ENCODE peak calls at places on chromosomes 12 and 14, in seven cellular contexts. Q, Z, C, M, H, I and R are unnamed samples.

GRCh38 chr12:6652391-6652790 is 5.2 kb upstream of the ACRBP start:
- DNase-seq in Q (no peak), Z (no peak), C (no peak), M (no peak), H (no peak), I (peak; percentile 30), R (no peak)

GRCh38 chr12:65300067-65300466 is 21.6 kb downstream of the MSRB3 start:
- DNase-seq in Q (no peak), Z (no peak), C (no peak), M (no peak), H (no peak), I (no peak), R (no peak)

GRCh38 chr12:62530596-62530995 is 64.0 kb downstream of the MON2 start:
- DNase-seq in Q (no peak), Z (peak; percentile 63), C (no peak), M (no peak), H (no peak), I (no peak), R (no peak)

GRCh38 chr12:116537149-116537904 is 21.9 kb upstream of the MAP1LC3B2 start:
- DNase-seq in Q (no peak), Z (no peak), C (peak; percentile 13), M (no peak), H (no peak), I (no peak), R (no peak)

GRCh38 chr14:59055439-59056045 is 132.9 kb upstream of the DAAM1 start:
- DNase-seq in Q (peak; percentile 69), Z (peak; percentile 23), C (peak; percentile 17), M (no peak), H (peak; percentile 31), I (peak; percentile 32), R (no peak)

GRCh38 chr14:71711131-71711530 is 221.1 kb upstream of the RGS6 start:
- DNase-seq in Q (no peak), Z (no peak), C (no peak), M (no peak), H (no peak), I (no peak), R (no peak)

GRCh38 chr14:97408937-97409860 is 612.0 kb downstream of the VRK1 start:
- DNase-seq in Q (peak; percentile 33), Z (no peak), C (no peak), M (no peak), H (no peak), I (no peak), R (no peak)

GRCh38 chr12:46526231-46526630 is 153.7 kb upstream of the SLC38A2 start:
- DNase-seq in Q (no peak), Z (no peak), C (no peak), M (peak; percentile 38), H (no peak), I (no peak), R (no peak)

GRCh38 chr14:93056840-93057585 is 58.7 kb downstream of the ITPK1 start:
- DNase-seq in Q (no peak), Z (no peak), C (no peak), M (no peak), H (no peak), I (no peak), R (no peak)

GRCh38 chr12:124458992-124459851 is 108.2 kb downstream of the NCOR2 start:
- DNase-seq in Q (no peak), Z (no peak), C (no peak), M (no peak), H (no peak), I (no peak), R (no peak)

GRCh38 chr12:124456652-124457152 is 110.7 kb downstream of the NCOR2 start:
- DNase-seq in Q (no peak), Z (no peak), C (peak; percentile 61), M (no peak), H (no peak), I (no peak), R (peak; percentile 36)

GRCh38 chr12:124456133-124456651 is 111.2 kb downstream of the NCOR2 start:
- DNase-seq in Q (no peak), Z (no peak), C (no peak), M (no peak), H (no peak), I (no peak), R (no peak)

GRCh38 chr12:124458220-124458991 is 109.0 kb downstream of the NCOR2 start:
- DNase-seq in Q (no peak), Z (no peak), C (no peak), M (no peak), H (no peak), I (no peak), R (no peak)

GRCh38 chr12:124457287-124458219 is 109.9 kb downstream of the NCOR2 start:
- DNase-seq in Q (no peak), Z (no peak), C (peak; percentile 73), M (peak; percentile 92), H (no peak), I (no peak), R (peak; percentile 40)
- H3K4me3 ChIP-seq in Q (no peak overlapping the region), Z (no peak overlapping the region), C (peak overlapping the region; percentile 22), M (peak overlapping the region; percentile 54), H (no peak overlapping the region), I (no peak overlapping the region), R (no peak overlapping the region)

DNA sequence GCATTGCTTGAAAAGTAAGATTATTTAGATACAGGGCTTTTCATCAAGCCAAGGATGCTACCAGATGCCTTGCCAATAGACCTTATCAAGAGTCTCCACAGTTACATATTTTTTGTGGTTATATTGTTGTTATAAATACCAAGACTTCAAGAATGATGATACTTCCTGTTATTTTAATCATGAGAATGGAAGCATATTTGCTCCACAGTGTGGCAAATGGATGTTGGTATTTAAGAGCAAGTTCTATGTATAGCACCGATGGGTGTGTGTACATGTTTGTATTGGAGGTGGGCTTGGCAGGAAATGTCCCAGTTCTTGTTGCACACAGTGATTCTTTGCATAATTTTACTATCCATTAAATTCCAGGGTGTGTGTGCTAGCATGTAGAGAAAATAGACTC is 4.4 kb upstream of the NID2 start:
- DNase-seq in Q (no peak), Z (no peak), C (no peak), M (no peak), H (no peak), I (no peak), R (no peak)
- H3K4me1 ChIP-seq in Q (peaks cover 3% of the 10 kb centered on the region), Z (peaks cover 54% of the 10 kb centered on the region), C (peaks cover 8% of the 10 kb centered on the region), M (peaks cover 5% of the 10 kb centered on the region), H (peaks cover 33% of the 10 kb centered on the region), I (no peaks in the 10 kb centered on the region), R (peaks cover 17% of the 10 kb centered on the region)

DNA sequence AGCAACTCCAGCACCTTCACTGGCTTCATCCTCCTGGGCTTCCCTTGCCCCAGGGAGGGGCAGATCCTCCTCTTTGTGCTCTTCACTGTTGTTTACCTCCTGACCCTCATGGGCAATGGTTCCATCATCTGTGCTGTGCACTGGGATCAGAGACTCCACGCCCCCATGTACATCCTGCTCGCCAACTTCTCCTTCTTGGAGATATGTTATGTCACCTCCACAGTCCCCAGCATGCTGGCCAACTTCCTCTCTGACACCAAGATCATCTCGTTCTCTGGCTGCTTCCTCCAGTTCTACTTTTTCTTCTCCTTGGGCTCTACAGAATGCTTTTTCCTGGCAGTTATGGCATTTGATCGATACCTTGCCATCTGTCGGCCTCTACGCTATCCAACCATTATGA is 6.8 kb downstream of the OR11G2 start:
- DNase-seq in Q (no peak), Z (no peak), C (no peak), M (no peak), H (no peak), I (no peak), R (no peak)
- H3K9me3 ChIP-seq in Q (peaks cover 73% of the 10 kb centered on the region), Z (no peaks in the 10 kb centered on the region), C (no peaks in the 10 kb centered on the region), M (no peaks in the 10 kb centered on the region), H (peaks cover 14% of the 10 kb centered on the region), I (no peaks in the 10 kb centered on the region), R (no peaks in the 10 kb centered on the region)

GRCh38 chr14:105411017-105411941 is 8.3 kb upstream of the MTA1 start:
- DNase-seq in Q (peak; percentile 81), Z (peak; percentile 12), C (peak; percentile 48), M (peak; percentile 55), H (peak; percentile 42), I (peak; percentile 90), R (no peak)
- H3K4me3 ChIP-seq in Q (peak overlapping the region; percentile 62), Z (peak overlapping the region; percentile 33), C (peak overlapping the region; percentile 30), M (peak overlapping the region; percentile 59), H (no peak overlapping the region), I (peak overlapping the region; percentile 23), R (no peak overlapping the region)

DNA sequence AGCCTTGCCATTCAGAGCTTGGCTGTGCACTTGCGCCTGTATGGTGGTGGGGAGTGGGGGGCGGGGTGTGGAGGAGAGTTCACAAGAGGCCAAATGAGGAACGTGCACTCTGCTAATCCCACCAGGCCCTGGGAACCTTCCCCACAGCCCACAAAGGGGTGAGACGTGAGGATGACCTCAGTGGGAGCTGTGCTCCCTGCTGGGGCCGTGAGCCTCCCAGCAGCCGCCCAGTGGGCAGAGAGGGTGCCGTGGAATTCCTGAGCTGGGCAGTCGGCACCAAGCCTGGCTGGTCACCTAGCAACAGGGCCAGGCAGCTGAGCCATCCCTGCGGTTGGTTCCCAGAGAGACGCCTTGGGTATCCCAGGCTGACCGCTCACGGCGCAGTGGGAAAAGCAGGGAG is 53.7 kb downstream of the CCNK start:
- DNase-seq in Q (no peak), Z (peak; percentile 66), C (no peak), M (no peak), H (no peak), I (no peak), R (no peak)
- H3K4me1 ChIP-seq in Q (peaks cover 9% of the 10 kb centered on the region), Z (peaks cover 68% of the 10 kb centered on the region), C (peaks cover 45% of the 10 kb centered on the region), M (peaks cover 8% of the 10 kb centered on the region), H (peaks cover 18% of the 10 kb centered on the region), I (no peaks in the 10 kb centered on the region), R (no peaks in the 10 kb centered on the region)

DNA sequence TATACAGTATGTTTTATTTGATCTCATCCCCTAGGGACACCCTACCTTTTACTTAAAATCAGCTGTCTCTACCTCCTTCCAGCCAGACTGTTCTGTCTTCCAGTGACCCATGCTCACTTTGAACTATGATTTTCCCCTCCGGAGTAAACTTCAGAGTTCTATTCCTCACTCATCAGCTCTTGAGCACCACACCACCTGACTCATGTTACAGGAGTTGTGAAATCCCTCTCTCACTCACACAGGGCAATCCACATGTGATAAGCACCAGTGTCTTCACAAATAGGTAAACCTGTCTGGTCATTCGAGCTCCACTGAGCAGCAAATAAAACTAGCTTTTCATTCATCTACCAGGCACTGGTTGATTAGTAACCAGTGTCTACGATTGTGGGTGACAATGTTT is 177.3 kb upstream of the BMP4 start:
- DNase-seq in Q (peak; percentile 67), Z (peak; percentile 30), C (no peak), M (no peak), H (peak; percentile 82), I (no peak), R (no peak)
- H3K9me3 ChIP-seq in Q (peaks cover 6% of the 10 kb centered on the region), Z (no peaks in the 10 kb centered on the region), C (no peaks in the 10 kb centered on the region), M (no peaks in the 10 kb centered on the region), H (no peaks in the 10 kb centered on the region), I (no peaks in the 10 kb centered on the region), R (no peaks in the 10 kb centered on the region)

GRCh38 chr14:76574416-76574815 is 186.9 kb upstream of the VASH1 start:
- DNase-seq in Q (no peak), Z (no peak), C (no peak), M (no peak), H (no peak), I (no peak), R (no peak)
- H3K4me3 ChIP-seq in Q (no peak overlapping the region), Z (no peak overlapping the region), C (no peak overlapping the region), M (no peak overlapping the region), H (no peak overlapping the region), I (no peak overlapping the region), R (no peak overlapping the region)

GRCh38 chr12:2287151-2287550 is 234.4 kb downstream of the CACNA1C start:
- DNase-seq in Q (peak; percentile 37), Z (no peak), C (no peak), M (no peak), H (no peak), I (no peak), R (no peak)
- H3K4me1 ChIP-seq in Q (no peaks in the 10 kb centered on the region), Z (peaks cover 26% of the 10 kb centered on the region), C (peaks cover 57% of the 10 kb centered on the region), M (no peaks in the 10 kb centered on the region), H (peaks cover 9% of the 10 kb centered on the region), I (no peaks in the 10 kb centered on the region), R (no peaks in the 10 kb centered on the region)